ENCODE peak calls at places on chromosomes 13 and 19, in five cellular contexts. I is fibroblast of pulmonary artery, F is tibial nerve, G is neural progenitor cell, Z is Caco-2. C is an unnamed sample.

GRCh38 chr13:90416519-90416918 is 931.0 kb upstream of the MIR17HG start:
- DNase-seq in I (peak), F (no peak), G (no peak), Z (no peak), C (peak)

GRCh38 chr13:74145249-74145970 is 11.2 kb upstream of the KLF12 start:
- DNase-seq in I (peak), F (no peak), G (no peak), Z (no peak), C (peak)

GRCh38 chr19:58212336-58213074 is 16.2 kb upstream of the ZNF544 start:
- DNase-seq in I (no peak), F (no peak), G (no peak), Z (no peak), C (no peak)

GRCh38 chr19:11148001-11148400 is 7.6 kb downstream of the SPC24 start:
- DNase-seq in I (no peak), F (no peak), G (no peak), Z (no peak), C (no peak)

GRCh38 chr13:52850396-52851152 is 2.1 kb upstream of the PCDH8 start:
- DNase-seq in I (peak), F (peak), G (peak), Z (peak), C (peak)

GRCh38 chr13:73556902-73557301 is 498.1 kb downstream of the KLF5 start:
- DNase-seq in I (no peak), F (no peak), G (no peak), Z (no peak), C (no peak)

GRCh38 chr13:102355251-102355650 is 46.6 kb downstream of the FGF14 start:
- DNase-seq in I (no peak), F (no peak), G (no peak), Z (no peak), C (peak)

GRCh38 chr19:48053856-48054255 is 10.0 kb upstream of the CABP5 start:
- DNase-seq in I (no peak), F (no peak), G (no peak), Z (no peak), C (no peak)

GRCh38 chr13:30126903-30127428 is 180.4 kb downstream of the KATNAL1 start:
- DNase-seq in I (no peak), F (no peak), G (no peak), Z (no peak), C (peak)

GRCh38 chr19:41422456-41422855 is 4.7 kb downstream of the B3GNT8 start:
- DNase-seq in I (no peak), F (no peak), G (no peak), Z (no peak), C (no peak)

GRCh38 chr13:83450586-83450985 is 431.7 kb downstream of the SLITRK1 start:
- DNase-seq in I (peak), F (no peak), G (peak), Z (no peak), C (no peak)

GRCh38 chr13:50699874-50700663 is 143.4 kb downstream of the DLEU7 start:
- DNase-seq in I (no peak), F (no peak), G (peak), Z (no peak), C (peak)

GRCh38 chr13:79915386-79915785 is 425.5 kb downstream of the SPRY2 start:
- DNase-seq in I (no peak), F (no peak), G (no peak), Z (no peak), C (no peak)

GRCh38 chr19:42006569-42006968 is 12.5 kb upstream of the ATP1A3 start:
- DNase-seq in I (no peak), F (no peak), G (no peak), Z (no peak), C (no peak)

GRCh38 chr19:13149628-13150186 is 468 bp downstream of the STX10 start:
- DNase-seq in I (peak), F (no peak), G (peak), Z (peak), C (peak)

GRCh38 chr13:37364024-37364423 is 234.5 kb downstream of the POSTN start:
- DNase-seq in I (peak), F (no peak), G (no peak), Z (no peak), C (no peak)

GRCh38 chr19:3359850-3360493 is 6.4 kb upstream of the NFIC start:
- DNase-seq in I (no peak), F (no peak), G (no peak), Z (no peak), C (no peak)

GRCh38 chr19:39351537-39352037 is 9.4 kb downstream of the SAMD4B start:
- DNase-seq in I (no peak), F (no peak), G (no peak), Z (no peak), C (peak)

GRCh38 chr19:33311326-33311682 is 9.0 kb upstream of the CEBPA start:
- DNase-seq in I (no peak), F (no peak), G (no peak), Z (no peak), C (no peak)

GRCh38 chr19:41616785-41617621 is 9.9 kb downstream of the CEACAM4 start:
- DNase-seq in I (peak), F (no peak), G (peak), Z (no peak), C (peak)

GRCh38 chr13:74306496-74306895 is 172.3 kb upstream of the KLF12 start:
- DNase-seq in I (peak), F (no peak), G (no peak), Z (no peak), C (peak)

GRCh38 chr13:92074658-92075057 is 676.2 kb downstream of the GPC5 start:
- DNase-seq in I (peak), F (no peak), G (peak), Z (no peak), C (no peak)

GRCh38 chr19:35076026-35076370 is 34.5 kb downstream of the HPN start:
- DNase-seq in I (no peak), F (no peak), G (no peak), Z (no peak), C (no peak)

GRCh38 chr13:100290165-100290801 is 201.4 kb downstream of the PCCA start:
- DNase-seq in I (no peak), F (no peak), G (no peak), Z (no peak), C (peak)

GRCh38 chr13:50682966-50683365 is 160.5 kb downstream of the DLEU7 start:
- DNase-seq in I (no peak), F (no peak), G (no peak), Z (no peak), C (no peak)

GRCh38 chr13:58190578-58190977 is 559.0 kb downstream of the PCDH17 start:
- DNase-seq in I (peak), F (no peak), G (no peak), Z (no peak), C (no peak)

GRCh38 chr19:53945441-53945840 is 17.3 kb upstream of the CACNG8 start:
- DNase-seq in I (peak), F (no peak), G (peak), Z (no peak), C (peak)

GRCh38 chr19:19595171-19595701 is 23.3 kb downstream of the PBX4 start:
- DNase-seq in I (peak), F (no peak), G (no peak), Z (no peak), C (peak)

GRCh38 chr13:102817907-102818306 is 19.0 kb downstream of the BIVM start:
- DNase-seq in I (no peak), F (no peak), G (no peak), Z (no peak), C (no peak)

GRCh38 chr13:42832341-42833153 is 51.2 kb downstream of the FAM216B start:
- DNase-seq in I (peak), F (no peak), G (no peak), Z (no peak), C (peak)

GRCh38 chr13:68984688-68985319 is 1122.8 kb upstream of the ATXN8OS start:
- DNase-seq in I (no peak), F (no peak), G (no peak), Z (no peak), C (no peak)

GRCh38 chr13:46624821-46625220 is 71.9 kb downstream of the LRCH1 start:
- DNase-seq in I (no peak), F (no peak), G (no peak), Z (no peak), C (no peak)

GRCh38 chr19:51595190-51595589 is 24.1 kb downstream of the ZNF175 start:
- DNase-seq in I (no peak), F (no peak), G (no peak), Z (no peak), C (no peak)

DNA sequence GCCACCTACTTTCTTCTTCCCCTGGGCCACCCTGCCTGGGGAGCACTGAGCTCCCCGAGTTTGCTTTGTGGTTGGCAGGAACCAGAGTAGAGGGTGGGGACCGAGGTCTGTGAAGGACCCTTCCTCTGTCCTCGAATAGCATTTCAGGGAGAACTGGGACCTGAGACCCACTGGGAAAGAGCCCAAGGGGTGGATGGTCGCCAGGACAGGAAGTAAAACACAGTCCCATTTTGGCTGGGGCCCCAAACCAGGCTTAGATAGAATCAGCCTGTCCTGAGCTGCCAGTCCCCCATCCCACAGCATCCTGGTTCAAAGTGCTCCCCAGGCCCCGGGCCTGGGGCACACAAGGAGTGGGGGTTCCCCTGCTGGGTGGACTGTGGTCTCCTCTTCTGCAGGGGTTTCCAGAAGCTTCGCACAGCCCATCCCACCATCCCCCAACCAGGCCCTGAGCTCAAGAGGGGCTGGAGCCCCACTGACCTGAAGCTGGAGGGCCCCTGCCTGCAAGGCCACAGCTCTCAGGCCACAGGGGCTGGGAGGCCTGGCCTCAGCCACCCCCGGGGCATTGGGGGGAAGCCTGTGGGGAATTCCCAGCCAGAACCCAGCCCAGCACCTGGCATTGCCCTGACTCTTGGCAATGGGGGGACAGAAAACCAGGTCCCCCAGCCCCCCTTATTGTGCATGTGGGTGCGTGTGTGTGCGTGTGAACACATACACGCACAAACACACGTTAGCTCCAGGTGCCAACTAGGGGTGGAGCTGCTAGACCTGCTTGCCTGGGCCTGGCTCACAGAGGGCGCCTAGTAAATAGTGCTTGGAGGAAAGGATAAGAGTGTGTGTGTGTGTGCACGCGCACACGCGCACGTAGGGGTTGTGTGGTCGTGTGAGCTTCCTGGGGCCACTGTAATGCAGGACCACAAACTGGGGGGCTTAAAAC is 994 bp upstream of the MKNK2 start:
- DNase-seq in I (no peak), F (no peak), G (no peak), Z (no peak), C (no peak)
- H3K4me3 ChIP-seq in I (no peak), F (peak), G (peak), Z (peak), C (no peak)

GRCh38 chr13:49421391-49421790 is 22.5 kb downstream of the CAB39L start:
- DNase-seq in I (peak), F (no peak), G (peak), Z (peak), C (peak)
- TF ChIP-seq CTCF in I (peak), F (no peak), G (peak), Z (peak), C (peak)

GRCh38 chr19:15104411-15104810 is 2.8 kb upstream of the SYDE1 start:
- DNase-seq in I (no peak), F (no peak), G (no peak), Z (no peak), C (no peak)

GRCh38 chr19:15104003-15104402 is 3.2 kb upstream of the SYDE1 start:
- DNase-seq in I (no peak), F (no peak), G (no peak), Z (no peak), C (no peak)

GRCh38 chr19:15107056-15108010 is at the start of gene SYDE1:
- DNase-seq in I (peak), F (no peak), G (peak), Z (peak), C (peak)

GRCh38 chr19:15108145-15108844 is 1.1 kb downstream of the SYDE1 start:
- DNase-seq in I (no peak), F (no peak), G (peak), Z (no peak), C (peak)

GRCh38 chr19:15105044-15105443 is 2.2 kb upstream of the SYDE1 start:
- DNase-seq in I (no peak), F (no peak), G (no peak), Z (no peak), C (no peak)
- H3K4me3 ChIP-seq in I (no peak), F (no peak), G (no peak), Z (no peak), C (no peak)

GRCh38 chr13:62123409-62123808 is 707.8 kb upstream of the PCDH20 start:
- DNase-seq in I (no peak), F (no peak), G (no peak), Z (no peak), C (no peak)

GRCh38 chr13:62125451-62125850 is 709.8 kb upstream of the PCDH20 start:
- DNase-seq in I (no peak), F (no peak), G (no peak), Z (no peak), C (no peak)

GRCh38 chr13:62122434-62122833 is 706.8 kb upstream of the PCDH20 start:
- DNase-seq in I (no peak), F (no peak), G (no peak), Z (no peak), C (no peak)

DNA sequence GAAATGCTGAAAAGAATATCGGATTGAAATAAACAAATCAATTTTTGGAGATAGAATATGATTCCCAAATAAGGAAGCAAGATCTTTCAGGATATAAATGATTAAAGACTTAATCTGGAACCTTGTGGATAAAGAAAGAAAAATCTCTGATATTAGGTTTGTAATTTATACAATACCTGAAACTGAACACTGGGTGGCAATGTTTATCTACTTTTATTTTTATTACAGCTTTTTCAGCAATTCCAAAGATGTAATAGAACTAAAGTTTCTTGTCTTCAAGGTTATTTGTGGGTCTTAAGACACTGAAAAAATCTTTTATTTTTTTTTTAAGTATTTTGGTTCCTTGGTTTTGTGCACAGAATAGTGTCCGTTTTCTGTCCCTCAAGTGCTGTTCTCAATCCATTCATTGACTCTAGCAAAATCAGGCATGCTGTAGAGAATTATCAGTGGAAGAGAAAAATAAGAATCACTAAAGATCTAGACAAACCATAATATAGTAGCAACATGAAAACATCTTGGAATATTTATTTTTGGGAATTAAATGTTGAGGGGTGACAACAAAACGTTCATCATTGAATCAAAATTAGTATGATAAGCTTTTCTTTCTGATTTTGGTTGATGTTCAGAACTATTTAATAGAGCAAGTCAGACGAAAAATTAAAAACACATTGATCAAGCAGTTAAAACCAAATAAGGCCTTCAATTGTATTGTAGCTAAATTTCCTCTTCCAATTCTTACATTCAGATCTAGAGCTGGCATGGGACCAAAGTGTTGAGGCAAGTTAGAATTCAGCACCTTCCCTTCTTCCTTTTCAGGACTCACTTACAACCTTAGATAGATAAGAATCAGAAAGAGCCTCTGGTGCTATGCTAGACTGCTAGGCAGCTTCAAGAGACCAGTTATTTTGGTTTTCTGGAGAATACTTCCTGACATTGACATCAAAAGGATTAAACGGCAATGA is 704.4 kb upstream of the PCDH20 start:
- DNase-seq in I (peak), F (no peak), G (peak), Z (no peak), C (peak)
- TF ChIP-seq CTCF in I (peak), F (peak), G (peak), Z (peak), C (peak)

GRCh38 chr19:49151339-49152217 is 3.6 kb downstream of the HRC start:
- DNase-seq in I (peak), F (no peak), G (peak), Z (peak), C (no peak)
- H3K4me3 ChIP-seq in I (no peak), F (no peak), G (peak), Z (peak), C (no peak)

GRCh38 chr19:1590641-1591397 is 1.8 kb downstream of the MBD3 start:
- DNase-seq in I (peak), F (no peak), G (peak), Z (no peak), C (no peak)
- TF ChIP-seq CTCF in I (peak), F (no peak), G (peak), Z (peak), C (peak)

GRCh38 chr19:1000591-1001537 is 645 bp downstream of the GRIN3B start:
- DNase-seq in I (no peak), F (no peak), G (peak), Z (no peak), C (no peak)
- H3K4me3 ChIP-seq in I (no peak), F (no peak), G (peak), Z (peak), C (no peak)

DNA sequence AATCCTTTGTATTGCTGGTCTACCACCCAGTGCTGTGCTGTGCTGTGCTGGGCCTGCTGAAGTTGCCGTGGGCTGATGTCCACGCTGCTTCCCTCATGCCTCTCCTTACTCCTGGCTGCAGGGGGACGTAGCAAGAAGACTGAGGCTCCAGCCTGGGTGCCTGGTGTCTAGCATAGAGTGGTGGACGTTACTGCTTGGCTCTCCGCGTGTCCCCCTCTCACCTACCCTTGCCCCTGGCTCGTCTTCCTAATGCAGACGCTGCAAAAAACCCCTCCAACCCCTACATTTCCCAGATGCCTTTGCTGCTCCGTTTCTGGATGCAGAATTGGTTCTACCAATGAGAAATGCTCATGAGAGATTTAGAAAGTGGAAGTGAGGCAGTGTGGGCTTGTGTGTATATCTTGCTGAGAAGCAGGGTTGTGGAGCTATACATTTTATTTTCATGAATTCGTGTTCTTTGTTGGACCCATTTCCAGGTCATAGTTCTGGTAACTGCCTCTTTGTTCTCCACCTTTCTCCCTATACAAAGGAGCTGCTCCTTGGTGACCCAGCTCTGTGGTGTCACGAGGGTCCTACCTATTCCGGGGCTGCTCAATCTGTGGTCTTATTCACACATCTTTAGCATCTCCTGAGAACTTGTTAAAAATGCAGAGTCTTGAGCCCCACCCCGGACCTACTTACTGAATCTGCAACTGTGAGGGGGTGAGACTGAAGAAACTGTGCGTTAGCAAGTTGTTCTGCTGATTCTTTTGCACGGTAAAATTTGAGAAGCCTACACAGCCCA is 7.9 kb upstream of the DENND1C start:
- DNase-seq in I (no peak), F (no peak), G (no peak), Z (no peak), C (no peak)
- TF ChIP-seq CTCF in I (no peak), F (no peak), G (no peak), Z (no peak), C (no peak)

C was measured in fibroblast of villous mesenchyme.